ENCODE peak calls at places on chromosome 14, in seven cellular contexts. E, J, W, Q, C, G and F are unnamed samples.

GRCh38 chr14:21308479-21309237 is 28.8 kb downstream of the RPGRIP1 start:
- DNase-seq in W (peak; percentile 39), Q (peak; percentile 92), G (no peak), E (peak; percentile 40), J (no peak), C (peak; percentile 100), F (peak; percentile 88)

GRCh38 chr14:98173291-98173690 is 1098.7 kb downstream of the BCL11B start:
- DNase-seq in W (no peak), G (no peak), Q (no peak), J (no peak), E (no peak), C (no peak), F (no peak)

GRCh38 chr14:73293782-73294781 is 56.8 kb downstream of the PAPLN start:
- DNase-seq in C (no peak), J (no peak), Q (no peak), G (no peak), E (no peak), W (no peak), F (no peak)

GRCh38 chr14:64510825-64511679 is 6.5 kb downstream of the ZBTB1 start:
- DNase-seq in C (peak; percentile 64), E (no peak), G (peak; percentile 58), Q (no peak), W (peak; percentile 23), J (no peak), F (no peak)

GRCh38 chr14:105173901-105174894 is 5.6 kb upstream of the JAG2 start:
- DNase-seq in W (no peak), G (no peak), Q (no peak), E (peak; percentile 69), J (no peak), C (no peak), F (no peak)

GRCh38 chr14:91405241-91405721 is 12.3 kb downstream of the CCDC88C start:
- DNase-seq in G (no peak), J (no peak), W (no peak), Q (no peak), E (no peak), C (no peak), F (no peak)

GRCh38 chr14:104692261-104692938 is 3.0 kb downstream of the INF2 start:
- DNase-seq in G (no peak), Q (no peak), E (no peak), W (no peak), J (no peak), C (no peak), F (no peak)

GRCh38 chr14:31886161-31886835 is 190.8 kb upstream of the ARHGAP5 start:
- DNase-seq in E (no peak), Q (no peak), C (no peak), W (no peak), J (no peak), G (no peak), F (no peak)

GRCh38 chr14:46580941-46581671 is 70.5 kb downstream of the RPL10L start:
- DNase-seq in E (peak; percentile 2), Q (peak; percentile 2), W (peak; percentile 3), J (no peak), C (peak; percentile 16), G (peak; percentile 0), F (no peak)

GRCh38 chr14:62443796-62444195 is 601.5 kb downstream of the KCNH5 start:
- DNase-seq in Q (no peak), C (no peak), E (no peak), W (no peak), J (no peak), G (no peak), F (no peak)

GRCh38 chr14:87161502-87161901 is 831.5 kb downstream of the GALC start:
- DNase-seq in J (no peak), C (no peak), W (no peak), E (no peak), Q (no peak), G (no peak), F (no peak)

GRCh38 chr14:23094666-23095195 is at the start of gene ACIN1:
- DNase-seq in G (peak; percentile 82), J (peak; percentile 53), Q (no peak), E (peak; percentile 56), C (peak; percentile 95), W (peak; percentile 81), F (peak; percentile 65)

GRCh38 chr14:23361320-23361719 is 3.7 kb downstream of the EFS start:
- DNase-seq in G (no peak), J (no peak), Q (no peak), C (no peak), E (no peak), W (no peak), F (no peak)

GRCh38 chr14:67050892-67051291 is 138.3 kb upstream of the GARIN2 start:
- DNase-seq in Q (no peak), G (no peak), C (no peak), J (no peak), W (no peak), E (no peak), F (no peak)

GRCh38 chr14:39873793-39874192 is 441.6 kb upstream of the FBXO33 start:
- DNase-seq in C (no peak), E (no peak), Q (no peak), J (no peak), G (no peak), W (no peak), F (no peak)

GRCh38 chr14:100122481-100123215 is 36.8 kb downstream of the DEGS2 start:
- DNase-seq in E (no peak), W (no peak), J (no peak), G (no peak), Q (no peak), C (no peak), F (no peak)

GRCh38 chr14:74620923-74621322 is 8.9 kb upstream of the LTBP2 start:
- DNase-seq in E (no peak), C (no peak), G (no peak), Q (no peak), J (no peak), W (no peak), F (no peak)
- TF ChIP-seq TAF1 in E (no peak), C (no peak), G (no peak), Q (no peak), J (no peak), W (no peak), F (no peak)

GRCh38 chr14:83347874-83348273 is 1814.2 kb upstream of the SEL1L start:
- DNase-seq in J (no peak), C (no peak), G (no peak), E (no peak), W (no peak), Q (no peak), F (no peak)

GRCh38 chr14:83342590-83342989 is 1808.9 kb upstream of the SEL1L start:
- DNase-seq in C (no peak), G (no peak), J (no peak), Q (no peak), W (no peak), E (no peak), F (no peak)
- TF ChIP-seq TAF1 in C (no peak), G (no peak), J (no peak), Q (no peak), W (no peak), E (no peak), F (no peak)

GRCh38 chr14:101729382-101729781 is 32.1 kb upstream of the PPP2R5C start:
- DNase-seq in J (no peak), E (no peak), G (no peak), C (no peak), W (no peak), Q (no peak), F (no peak)

GRCh38 chr14:101733211-101733610 is 28.3 kb upstream of the PPP2R5C start:
- DNase-seq in C (no peak), Q (no peak), G (no peak), W (no peak), E (no peak), J (no peak), F (no peak)

GRCh38 chr14:101730626-101731186 is 30.8 kb upstream of the PPP2R5C start:
- DNase-seq in W (no peak), E (no peak), Q (no peak), J (no peak), G (no peak), C (no peak), F (no peak)

GRCh38 chr14:101732128-101732527 is 29.4 kb upstream of the PPP2R5C start:
- DNase-seq in G (no peak), J (no peak), W (no peak), Q (no peak), E (no peak), C (no peak), F (no peak)

DNA sequence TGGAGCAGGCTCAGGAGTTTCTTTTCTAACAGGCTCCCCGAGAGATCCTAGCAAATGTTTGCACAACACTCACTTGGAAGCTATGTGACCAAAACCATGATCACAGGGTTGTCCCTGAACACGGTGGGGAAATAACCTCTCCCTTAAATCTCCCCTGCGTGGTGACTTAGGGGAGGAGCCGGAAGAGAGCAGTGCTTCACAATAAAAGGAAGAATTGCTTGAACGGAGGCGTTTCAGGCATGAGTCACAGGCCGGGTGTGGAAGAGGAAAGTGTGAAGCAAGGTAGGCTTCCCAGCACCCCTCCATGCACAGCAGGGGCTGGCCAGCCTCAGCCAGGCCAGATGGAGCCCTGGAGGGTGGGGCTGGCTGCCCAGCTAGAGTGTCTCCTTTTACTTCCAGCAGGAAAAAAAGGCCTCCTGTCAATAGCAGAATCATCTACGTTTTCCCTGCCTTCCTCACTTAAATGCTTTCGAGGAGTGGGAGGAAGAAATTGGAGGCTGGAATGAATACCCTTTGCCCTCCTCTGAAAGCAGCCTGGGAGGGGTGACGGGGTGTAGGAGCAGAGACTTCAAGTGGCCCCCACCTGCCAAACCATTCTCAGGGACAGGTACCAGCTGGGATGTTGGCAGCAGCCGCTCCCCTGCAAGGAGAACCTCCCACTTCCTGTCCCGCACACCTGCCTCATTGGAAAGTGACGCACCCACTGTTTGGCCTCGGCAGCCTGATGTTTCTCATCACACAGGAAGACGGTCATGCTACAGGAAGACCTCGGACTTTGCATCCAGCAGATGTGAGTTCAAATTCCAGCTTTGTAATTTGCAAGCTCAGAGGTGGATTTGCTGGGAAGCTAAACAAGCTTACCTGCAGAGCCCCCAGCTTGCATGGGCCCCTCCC is 30.1 kb upstream of the PPP2R5C start:
- DNase-seq in W (peak; percentile 52), G (no peak), J (peak; percentile 39), E (no peak), Q (no peak), C (peak; percentile 90), F (peak; percentile 48)
- TF ChIP-seq TAF1 in W (no peak), G (no peak), J (no peak), E (no peak), Q (no peak), C (no peak), F (no peak)

GRCh38 chr14:60815371-60815770 is 80.8 kb downstream of the MNAT1 start:
- DNase-seq in C (peak; percentile 89), Q (no peak), G (no peak), J (no peak), E (peak; percentile 5), W (no peak), F (peak; percentile 69)
- TF ChIP-seq TAF1 in C (no peak), Q (no peak), G (no peak), J (no peak), E (no peak), W (no peak), F (no peak)

GRCh38 chr14:53156238-53156637 is 3.1 kb upstream of the DDHD1 start:
- DNase-seq in G (no peak), J (no peak), Q (no peak), E (no peak), C (no peak), W (no peak), F (no peak)
- TF ChIP-seq TAF1 in G (no peak), J (no peak), Q (no peak), E (no peak), C (no peak), W (no peak), F (no peak)